ENCODE peak calls at places on chromosomes 1 and 21, in seven cellular contexts. Y, M, U, H, L, X and Z are unnamed samples.

GRCh38 chr1:99010679-99011078 is 6.0 kb upstream of the PLPPR5 start:
- DNase-seq in Y (no peak), M (no peak), U (no peak), H (no peak), L (no peak), X (no peak), Z (no peak)

GRCh38 chr1:183304466-183305122 is 113.6 kb downstream of the NMNAT2 start:
- DNase-seq in Y (no peak), M (no peak), U (no peak), H (no peak), L (no peak), X (no peak), Z (no peak)

GRCh38 chr1:21749109-21749508 is 33.8 kb downstream of the USP48 start:
- DNase-seq in Y (no peak), M (no peak), U (no peak), H (no peak), L (no peak), X (no peak), Z (no peak)

GRCh38 chr1:29849038-29849750 is 612.9 kb downstream of the PTPRU start:
- DNase-seq in Y (no peak), M (no peak), U (peak; percentile 13), H (peak; percentile 33), L (no peak), X (no peak), Z (peak; percentile 28)

GRCh38 chr21:42063578-42064521 is 7.3 kb upstream of the UMODL1 start:
- DNase-seq in Y (no peak), M (no peak), U (no peak), H (peak; percentile 73), L (no peak), X (no peak), Z (peak; percentile 71)

GRCh38 chr1:150221552-150221951 is 14.4 kb downstream of the ANP32E start:
- DNase-seq in Y (no peak), M (no peak), U (no peak), H (no peak), L (no peak), X (peak; percentile 36), Z (no peak)

GRCh38 chr1:57215175-57215574 is 208.7 kb downstream of the DAB1 start:
- DNase-seq in Y (no peak), M (no peak), U (no peak), H (no peak), L (no peak), X (no peak), Z (no peak)

GRCh38 chr1:79896136-79896535 is 889.6 kb upstream of the ADGRL4 start:
- DNase-seq in Y (no peak), M (no peak), U (no peak), H (no peak), L (no peak), X (no peak), Z (no peak)

GRCh38 chr1:158951956-158952355 is 20.6 kb downstream of the PYHIN1 start:
- DNase-seq in Y (no peak), M (no peak), U (no peak), H (no peak), L (no peak), X (no peak), Z (peak; percentile 24)

GRCh38 chr21:26449161-26449560 is 123.9 kb downstream of the CYYR1 start:
- DNase-seq in Y (no peak), M (no peak), U (no peak), H (no peak), L (no peak), X (no peak), Z (no peak)

GRCh38 chr1:162548170-162548569 is 13.4 kb upstream of the UAP1 start:
- DNase-seq in Y (peak; percentile 83), M (peak; percentile 91), U (peak; percentile 78), H (no peak), L (no peak), X (no peak), Z (no peak)

DNA sequence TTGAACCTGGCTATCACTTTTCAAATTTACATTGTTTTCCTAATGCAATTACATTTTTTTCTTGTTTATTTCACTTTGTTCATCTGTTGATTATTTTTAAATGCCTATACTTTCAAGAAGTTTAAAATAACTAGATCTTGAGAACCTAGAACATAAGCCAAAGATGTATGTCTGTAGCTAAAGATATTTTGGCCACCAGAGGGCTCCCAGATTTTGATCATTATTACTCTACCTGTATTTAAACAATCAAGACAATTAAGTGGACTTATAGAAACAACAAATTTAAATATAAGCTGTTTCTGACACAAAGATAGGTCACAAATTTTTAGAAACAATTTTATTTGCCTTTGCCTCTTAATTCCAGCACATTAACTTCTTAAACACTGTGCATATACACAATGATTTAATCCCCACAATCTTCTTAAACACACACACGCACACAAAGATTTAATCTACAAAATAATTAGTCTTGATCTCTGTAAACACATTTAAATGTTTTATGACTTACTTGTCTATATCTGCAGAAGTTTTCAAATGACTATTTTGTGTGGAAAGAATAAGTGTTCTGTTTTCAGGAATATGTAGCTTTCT is 380.0 kb downstream of the DSCAM start:
- DNase-seq in Y (no peak), M (no peak), U (peak; percentile 35), H (no peak), L (no peak), X (no peak), Z (no peak)
- TF ChIP-seq CTCF in Y (no peak), M (no peak), U (no peak), H (peak; percentile 53), L (peak; percentile 17), X (peak; percentile 50), Z (peak; percentile 17)

DNA sequence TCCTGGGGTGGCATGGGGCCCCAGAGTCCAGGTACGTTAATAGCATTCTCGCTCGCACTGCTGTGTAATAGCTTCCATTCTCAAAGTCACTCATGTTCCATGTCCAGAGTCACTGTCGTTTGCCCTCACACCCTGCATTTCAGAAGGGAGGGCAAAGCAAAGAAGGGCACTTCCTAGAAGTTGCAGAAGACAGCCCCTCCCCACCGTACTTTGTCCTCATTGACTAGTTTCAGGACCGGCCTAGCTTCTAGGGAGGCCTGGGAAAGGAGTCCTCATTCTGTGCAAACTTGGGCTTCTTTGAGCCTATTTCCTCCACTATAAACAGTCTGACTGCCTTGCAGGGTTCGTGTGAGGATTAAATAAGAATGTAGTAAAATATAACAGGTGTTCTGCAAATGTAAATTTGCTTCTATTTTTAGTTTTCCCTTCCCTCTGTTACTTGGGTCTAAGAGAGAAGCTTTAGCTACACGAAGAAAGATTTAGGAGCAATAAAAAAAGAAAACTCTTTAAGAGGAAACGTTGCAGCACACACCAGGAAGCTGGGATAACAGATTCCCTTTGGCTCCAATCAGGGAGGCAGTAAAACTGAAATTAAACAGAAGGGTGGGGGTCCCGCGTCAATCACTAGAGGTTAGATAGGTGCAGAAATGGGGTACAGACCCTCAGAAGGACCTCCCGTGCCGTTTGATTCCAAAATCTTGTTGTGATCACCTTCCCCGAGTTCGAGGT is 40.1 kb downstream of the ACTL8 start:
- DNase-seq in Y (peak; percentile 40), M (no peak), U (no peak), H (no peak), L (no peak), X (no peak), Z (peak; percentile 49)
- H3K27ac ChIP-seq in Y (no peak overlapping the region), M (no peak overlapping the region), U (no peak overlapping the region), H (no peak overlapping the region), L (no peak overlapping the region), X (no peak overlapping the region), Z (peak overlapping the region; percentile 18)

GRCh38 chr1:113654883-113655282 is 104.4 kb downstream of the PHTF1 start:
- DNase-seq in Y (no peak), M (no peak), U (no peak), H (no peak), L (no peak), X (no peak), Z (no peak)
- TF ChIP-seq EP300 in Y (no peak), M (no peak), U (no peak), H (no peak), L (no peak), X (no peak), Z (no peak)

GRCh38 chr1:41528726-41529605 is 44.5 kb upstream of the EDN2 start:
- DNase-seq in Y (peak; percentile 50), M (peak; percentile 20), U (no peak), H (no peak), L (no peak), X (no peak), Z (no peak)

GRCh38 chr1:41528106-41528505 is 43.6 kb upstream of the EDN2 start:
- DNase-seq in Y (peak; percentile 43), M (peak; percentile 46), U (no peak), H (no peak), L (no peak), X (no peak), Z (no peak)

GRCh38 chr1:41532206-41532975 is 47.9 kb upstream of the EDN2 start:
- DNase-seq in Y (peak; percentile 35), M (no peak), U (no peak), H (no peak), L (no peak), X (no peak), Z (no peak)

GRCh38 chr1:41530411-41530810 is 45.9 kb upstream of the EDN2 start:
- DNase-seq in Y (peak; percentile 43), M (peak; percentile 42), U (no peak), H (no peak), L (no peak), X (no peak), Z (no peak)

GRCh38 chr1:41529621-41530395 is 45.3 kb upstream of the EDN2 start:
- DNase-seq in Y (peak; percentile 35), M (peak; percentile 28), U (no peak), H (no peak), L (no peak), X (no peak), Z (no peak)
- TF ChIP-seq CTCF in Y (no peak), M (no peak), U (no peak), H (no peak), L (no peak), X (no peak), Z (no peak)

GRCh38 chr1:199854681-199855321 is 172.7 kb upstream of the NR5A2 start:
- DNase-seq in Y (no peak), M (no peak), U (no peak), H (no peak), L (no peak), X (no peak), Z (no peak)
- H3K27ac ChIP-seq in Y (no peak overlapping the region), M (no peak overlapping the region), U (no peak overlapping the region), H (no peak overlapping the region), L (no peak overlapping the region), X (peak overlapping the region; percentile 72), Z (no peak overlapping the region)

GRCh38 chr1:245894843-245895242 is 612.2 kb downstream of the SMYD3 start:
- DNase-seq in Y (no peak), M (no peak), U (no peak), H (no peak), L (no peak), X (no peak), Z (peak; percentile 58)
- TF ChIP-seq EP300 in Y (no peak), M (no peak), U (no peak), H (no peak), L (no peak), X (no peak), Z (no peak)

GRCh38 chr1:24308365-24309015 is 10.7 kb upstream of the GRHL3 start:
- DNase-seq in Y (no peak), M (no peak), U (no peak), H (no peak), L (no peak), X (no peak), Z (no peak)
- TF ChIP-seq CTCF in Y (no peak), M (no peak), U (no peak), H (no peak), L (no peak), X (no peak), Z (no peak)

GRCh38 chr1:27755865-27756264 is 17.2 kb upstream of the STX12 start:
- DNase-seq in Y (no peak), M (no peak), U (no peak), H (no peak), L (no peak), X (no peak), Z (no peak)
- H3K27ac ChIP-seq in Y (no peak overlapping the region), M (no peak overlapping the region), U (peak overlapping the region; percentile 51), H (no peak overlapping the region), L (peak overlapping the region; percentile 24), X (no peak overlapping the region), Z (no peak overlapping the region)

GRCh38 chr1:5960336-5960735 is 31.9 kb downstream of the NPHP4 start:
- DNase-seq in Y (no peak), M (peak; percentile 33), U (no peak), H (no peak), L (no peak), X (no peak), Z (no peak)
- TF ChIP-seq EP300 in Y (no peak), M (no peak), U (no peak), H (no peak), L (no peak), X (no peak), Z (no peak)